ENCODE peak calls at places on chromosomes 5 and 9, in four cellular contexts. D is activated CD8-positive, alpha-beta memory T cell treated with anti-CD3 and anti-CD28 coated beads, Interleukin-2, amount 10 ng/mL, durations not matched to agents 7 days and 5 days; Y is brain microvascular endothelial cell; Q is GM04504. B is an unnamed sample.

GRCh38 chr9:133715866-133716563 is 22.1 kb downstream of the SARDH start:
- DNase-seq in D (no peak), Y (peak), Q (no peak), B (peak)

GRCh38 chr5:73374520-73375235 is 73.9 kb downstream of the FOXD1 start:
- DNase-seq in D (no peak), Y (peak), Q (peak), B (peak)

GRCh38 chr5:159324097-159324760 is 6.1 kb downstream of the IL12B start:
- DNase-seq in D (no peak), Y (peak), Q (peak), B (peak)

GRCh38 chr5:134735243-134735642 is 3.1 kb upstream of the CAMLG start:
- DNase-seq in D (no peak), Y (no peak), Q (no peak), B (no peak)

GRCh38 chr5:80054682-80055081 is 19.5 kb downstream of the THBS4 start:
- DNase-seq in D (no peak), Y (peak), Q (peak), B (peak)

GRCh38 chr9:132769895-132770774 is 99.9 kb downstream of the GTF3C4 start:
- DNase-seq in D (peak), Y (peak), Q (peak), B (peak)

GRCh38 chr9:137757613-137758029 is 120.0 kb upstream of the CACNA1B start:
- DNase-seq in D (peak), Y (peak), Q (peak), B (peak)

GRCh38 chr9:113952651-113953050 is 76.5 kb downstream of the ZNF618 start:
- DNase-seq in D (no peak), Y (no peak), Q (no peak), B (no peak)

GRCh38 chr9:19650292-19650691 is 138.5 kb downstream of the SLC24A2 start:
- DNase-seq in D (no peak), Y (no peak), Q (no peak), B (no peak)

GRCh38 chr9:2809692-2810423 is 34.0 kb downstream of the PUM3 start:
- DNase-seq in D (no peak), Y (peak), Q (peak), B (peak)

GRCh38 chr9:129110740-129111142 is at the start of gene CRAT:
- DNase-seq in D (peak), Y (peak), Q (peak), B (peak)

GRCh38 chr9:19875291-19875910 is 86.6 kb upstream of the SLC24A2 start:
- DNase-seq in D (no peak), Y (peak), Q (no peak), B (no peak)

GRCh38 chr9:88801214-88801796 is 190.0 kb upstream of the S1PR3 start:
- DNase-seq in D (no peak), Y (no peak), Q (no peak), B (no peak)

GRCh38 chr5:122256388-122256787 is 55.6 kb upstream of the SNCAIP start:
- DNase-seq in D (no peak), Y (no peak), Q (no peak), B (no peak)

GRCh38 chr9:133979124-133979920 is 12.8 kb downstream of the VAV2 start:
- DNase-seq in D (no peak), Y (no peak), Q (no peak), B (no peak)

GRCh38 chr9:134736791-134737489 is 95.3 kb downstream of the COL5A1 start:
- DNase-seq in D (no peak), Y (no peak), Q (no peak), B (no peak)

GRCh38 chr9:127132921-127133647 is 10.6 kb upstream of the ANGPTL2 start:
- DNase-seq in D (no peak), Y (peak), Q (no peak), B (no peak)

GRCh38 chr9:134128727-134129679 is 6.9 kb upstream of the WDR5 start:
- DNase-seq in D (no peak), Y (no peak), Q (no peak), B (no peak)

GRCh38 chr5:176519810-176520720 is 17.1 kb downstream of the RNF44 start:
- DNase-seq in D (no peak), Y (no peak), Q (no peak), B (no peak)

GRCh38 chr9:112884086-112884485 is 6.6 kb downstream of the SLC46A2 start:
- DNase-seq in D (no peak), Y (peak), Q (no peak), B (no peak)

GRCh38 chr5:10567781-10568321 is 4.0 kb downstream of the ANKRD33B start:
- DNase-seq in D (no peak), Y (no peak), Q (no peak), B (no peak)

GRCh38 chr9:126203313-126203712 is 123.3 kb upstream of the MVB12B start:
- DNase-seq in D (no peak), Y (no peak), Q (no peak), B (no peak)

GRCh38 chr5:180790020-180790419 is 12.6 kb downstream of the MGAT1 start:
- DNase-seq in D (no peak), Y (no peak), Q (no peak), B (no peak)

GRCh38 chr9:78210841-78211301 is 25.0 kb upstream of the CEP78 start:
- DNase-seq in D (peak), Y (no peak), Q (no peak), B (no peak)

B was measured in RCC 7860.